ENCODE peak calls at places on chromosome 18, in nine cellular contexts. One of them, this sample, is unnamed. For H3K4me1, the result is how much of the 10 kb centered on the place peaks cover.

GRCh38 chr18:26549486-26550435 is 1.4 kb upstream of the KCTD1 start:
- DNase-seq in effector memory CD4-positive, alpha-beta T cell: no peak
- DNase-seq in A673: peak
- DNase-seq in colonic mucosa: peak
- DNase-seq in PC-3: peak
- DNase-seq in GM23338: peak
- DNase-seq in IMR-90: peak
- DNase-seq in endodermal cell: peak
- DNase-seq in CD8-positive, alpha-beta memory T cell: no peak
- DNase-seq in this sample: peak

GRCh38 chr18:45730832-45731545 is 7.0 kb downstream of the SLC14A1 start:
- DNase-seq in effector memory CD4-positive, alpha-beta T cell: no peak
- DNase-seq in A673: no peak
- DNase-seq in colonic mucosa: no peak
- DNase-seq in PC-3: peak
- DNase-seq in GM23338: no peak
- DNase-seq in IMR-90: peak
- DNase-seq in endodermal cell: no peak
- DNase-seq in CD8-positive, alpha-beta memory T cell: no peak
- DNase-seq in this sample: no peak

GRCh38 chr18:45518770-45519169 is 96.5 kb upstream of the SLC14A2 start:
- DNase-seq in effector memory CD4-positive, alpha-beta T cell: no peak
- DNase-seq in A673: no peak
- DNase-seq in colonic mucosa: no peak
- DNase-seq in PC-3: no peak
- DNase-seq in GM23338: no peak
- DNase-seq in IMR-90: no peak
- DNase-seq in endodermal cell: no peak
- DNase-seq in CD8-positive, alpha-beta memory T cell: no peak
- DNase-seq in this sample: no peak

GRCh38 chr18:48834421-48835011 is 116.2 kb downstream of the SMAD7 start:
- DNase-seq in effector memory CD4-positive, alpha-beta T cell: peak
- DNase-seq in A673: peak
- DNase-seq in colonic mucosa: peak
- DNase-seq in PC-3: peak
- DNase-seq in GM23338: no peak
- DNase-seq in IMR-90: peak
- DNase-seq in endodermal cell: peak
- DNase-seq in CD8-positive, alpha-beta memory T cell: peak
- DNase-seq in this sample: peak

GRCh38 chr18:73124165-73124564 is 256.4 kb upstream of the NETO1 start:
- DNase-seq in effector memory CD4-positive, alpha-beta T cell: no peak
- DNase-seq in A673: no peak
- DNase-seq in colonic mucosa: no peak
- DNase-seq in PC-3: peak
- DNase-seq in GM23338: no peak
- DNase-seq in IMR-90: peak
- DNase-seq in endodermal cell: no peak
- DNase-seq in CD8-positive, alpha-beta memory T cell: no peak
- DNase-seq in this sample: no peak

GRCh38 chr18:58669731-58670379 is 1.4 kb upstream of the MALT1 start:
- DNase-seq in effector memory CD4-positive, alpha-beta T cell: no peak
- DNase-seq in A673: peak
- DNase-seq in colonic mucosa: peak
- DNase-seq in PC-3: peak
- DNase-seq in GM23338: no peak
- DNase-seq in IMR-90: peak
- DNase-seq in endodermal cell: no peak
- DNase-seq in CD8-positive, alpha-beta memory T cell: no peak
- DNase-seq in this sample: no peak

GRCh38 chr18:78875268-78875997 is 104.2 kb upstream of the SALL3 start:
- DNase-seq in effector memory CD4-positive, alpha-beta T cell: no peak
- DNase-seq in A673: peak
- DNase-seq in colonic mucosa: peak
- DNase-seq in PC-3: peak
- DNase-seq in GM23338: peak
- DNase-seq in IMR-90: no peak
- DNase-seq in endodermal cell: peak
- DNase-seq in CD8-positive, alpha-beta memory T cell: no peak
- DNase-seq in this sample: no peak

GRCh38 chr18:45282101-45282812 is 333.0 kb upstream of the SLC14A2 start:
- DNase-seq in effector memory CD4-positive, alpha-beta T cell: no peak
- DNase-seq in A673: no peak
- DNase-seq in colonic mucosa: no peak
- DNase-seq in PC-3: no peak
- DNase-seq in GM23338: no peak
- DNase-seq in IMR-90: no peak
- DNase-seq in endodermal cell: no peak
- DNase-seq in CD8-positive, alpha-beta memory T cell: no peak
- DNase-seq in this sample: no peak

GRCh38 chr18:25873833-25874232 is 216.6 kb downstream of the SS18 start:
- DNase-seq in effector memory CD4-positive, alpha-beta T cell: no peak
- DNase-seq in A673: no peak
- DNase-seq in colonic mucosa: no peak
- DNase-seq in PC-3: no peak
- DNase-seq in GM23338: no peak
- DNase-seq in IMR-90: peak
- DNase-seq in endodermal cell: no peak
- DNase-seq in CD8-positive, alpha-beta memory T cell: no peak
- DNase-seq in this sample: no peak

GRCh38 chr18:48340502-48340901 is 68.7 kb downstream of the ZBTB7C start:
- DNase-seq in effector memory CD4-positive, alpha-beta T cell: no peak
- DNase-seq in A673: no peak
- DNase-seq in colonic mucosa: no peak
- DNase-seq in PC-3: no peak
- DNase-seq in GM23338: no peak
- DNase-seq in IMR-90: no peak
- DNase-seq in endodermal cell: no peak
- DNase-seq in CD8-positive, alpha-beta memory T cell: no peak
- DNase-seq in this sample: no peak

GRCh38 chr18:46518438-46518837 is 138.6 kb downstream of the LOXHD1 start:
- DNase-seq in effector memory CD4-positive, alpha-beta T cell: no peak
- DNase-seq in A673: no peak
- DNase-seq in colonic mucosa: no peak
- DNase-seq in PC-3: peak
- DNase-seq in GM23338: peak
- DNase-seq in IMR-90: no peak
- DNase-seq in endodermal cell: peak
- DNase-seq in CD8-positive, alpha-beta memory T cell: no peak
- DNase-seq in this sample: no peak

GRCh38 chr18:4908239-4908638 is 288.8 kb downstream of the AKAIN1 start:
- DNase-seq in effector memory CD4-positive, alpha-beta T cell: no peak
- DNase-seq in A673: no peak
- DNase-seq in colonic mucosa: no peak
- DNase-seq in PC-3: no peak
- DNase-seq in GM23338: no peak
- DNase-seq in IMR-90: no peak
- DNase-seq in endodermal cell: no peak
- DNase-seq in CD8-positive, alpha-beta memory T cell: no peak
- DNase-seq in this sample: no peak

GRCh38 chr18:45014047-45014501 is 333.4 kb downstream of the SETBP1 start:
- DNase-seq in effector memory CD4-positive, alpha-beta T cell: no peak
- DNase-seq in A673: peak
- DNase-seq in colonic mucosa: no peak
- DNase-seq in PC-3: peak
- DNase-seq in GM23338: peak
- DNase-seq in IMR-90: peak
- DNase-seq in endodermal cell: peak
- DNase-seq in CD8-positive, alpha-beta memory T cell: no peak
- DNase-seq in this sample: peak

GRCh38 chr18:44198296-44199284 is 482.1 kb upstream of the SETBP1 start:
- DNase-seq in effector memory CD4-positive, alpha-beta T cell: no peak
- DNase-seq in A673: no peak
- DNase-seq in colonic mucosa: peak
- DNase-seq in PC-3: no peak
- DNase-seq in GM23338: no peak
- DNase-seq in IMR-90: no peak
- DNase-seq in endodermal cell: no peak
- DNase-seq in CD8-positive, alpha-beta memory T cell: no peak
- DNase-seq in this sample: no peak

GRCh38 chr18:45589559-45590041 is 25.7 kb upstream of the SLC14A2 start:
- DNase-seq in effector memory CD4-positive, alpha-beta T cell: no peak
- DNase-seq in A673: peak
- DNase-seq in colonic mucosa: no peak
- DNase-seq in PC-3: peak
- DNase-seq in GM23338: peak
- DNase-seq in IMR-90: peak
- DNase-seq in endodermal cell: peak
- DNase-seq in CD8-positive, alpha-beta memory T cell: no peak
- DNase-seq in this sample: peak

GRCh38 chr18:2883137-2883671 is 36.4 kb downstream of the EMILIN2 start:
- DNase-seq in effector memory CD4-positive, alpha-beta T cell: no peak
- DNase-seq in A673: no peak
- DNase-seq in colonic mucosa: no peak
- DNase-seq in PC-3: no peak
- DNase-seq in GM23338: no peak
- DNase-seq in IMR-90: no peak
- DNase-seq in endodermal cell: no peak
- DNase-seq in CD8-positive, alpha-beta memory T cell: peak
- DNase-seq in this sample: peak

GRCh38 chr18:8800041-8800441 is 94.7 kb downstream of the MTCL1 start:
- DNase-seq in effector memory CD4-positive, alpha-beta T cell: no peak
- DNase-seq in A673: no peak
- DNase-seq in colonic mucosa: no peak
- DNase-seq in PC-3: no peak
- DNase-seq in GM23338: peak
- DNase-seq in IMR-90: peak
- DNase-seq in endodermal cell: peak
- DNase-seq in CD8-positive, alpha-beta memory T cell: no peak
- DNase-seq in this sample: no peak
- H3K4me1 ChIP-seq in effector memory CD4-positive, alpha-beta T cell: under half
- H3K4me1 ChIP-seq in A673: under half
- H3K4me1 ChIP-seq in colonic mucosa: under half
- H3K4me1 ChIP-seq in PC-3: half or more
- H3K4me1 ChIP-seq in GM23338: under half
- H3K4me1 ChIP-seq in IMR-90: under half
- H3K4me1 ChIP-seq in endodermal cell: under half
- H3K4me1 ChIP-seq in CD8-positive, alpha-beta memory T cell: under half
- H3K4me1 ChIP-seq in this sample: under half

DNA sequence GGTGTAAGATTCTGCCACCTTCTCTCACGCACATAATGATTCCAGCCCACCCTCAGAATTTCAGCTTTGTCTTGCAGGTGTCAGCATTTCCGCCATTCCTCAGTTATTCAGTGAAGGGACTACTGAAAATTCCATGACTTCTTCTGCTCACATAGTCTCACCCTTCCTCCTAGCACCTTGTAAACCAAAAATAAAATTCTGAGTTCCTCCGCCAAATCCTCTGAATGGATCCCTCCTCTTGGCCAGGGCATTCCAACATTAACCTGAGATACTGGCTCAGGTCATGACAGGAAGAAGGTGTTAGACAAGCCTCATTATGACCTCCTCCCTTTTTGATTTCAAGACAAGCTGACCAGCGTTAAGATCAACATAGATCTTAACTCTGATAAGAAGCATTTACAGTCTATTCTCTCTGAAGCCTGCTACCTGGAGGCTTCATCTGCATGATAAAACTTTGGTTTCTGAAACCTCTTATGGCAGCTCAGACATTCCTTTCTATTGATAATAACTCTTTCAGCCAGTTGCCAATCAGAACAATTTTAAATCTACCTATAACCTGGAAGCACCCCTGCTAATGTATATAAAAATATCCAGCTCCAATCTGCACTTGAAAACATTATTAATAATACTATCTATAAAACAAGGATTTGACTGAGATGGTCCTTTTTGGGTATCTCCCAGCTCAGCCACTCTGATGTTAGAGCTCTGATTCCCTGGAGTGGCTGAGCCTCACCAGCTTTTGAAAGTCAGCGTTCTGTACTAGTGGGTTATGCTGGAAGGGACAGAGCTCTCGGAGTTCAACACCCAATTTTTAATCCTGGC is 136.4 kb upstream of the APCDD1 start:
- DNase-seq in effector memory CD4-positive, alpha-beta T cell: no peak
- DNase-seq in A673: no peak
- DNase-seq in colonic mucosa: no peak
- DNase-seq in PC-3: no peak
- DNase-seq in GM23338: peak
- DNase-seq in IMR-90: no peak
- DNase-seq in endodermal cell: peak
- DNase-seq in CD8-positive, alpha-beta memory T cell: no peak
- DNase-seq in this sample: no peak
- H3K4me1 ChIP-seq in effector memory CD4-positive, alpha-beta T cell: under half
- H3K4me1 ChIP-seq in A673: under half
- H3K4me1 ChIP-seq in colonic mucosa: under half
- H3K4me1 ChIP-seq in PC-3: under half
- H3K4me1 ChIP-seq in GM23338: under half
- H3K4me1 ChIP-seq in IMR-90: under half
- H3K4me1 ChIP-seq in endodermal cell: under half
- H3K4me1 ChIP-seq in CD8-positive, alpha-beta memory T cell: under half
- H3K4me1 ChIP-seq in this sample: under half

DNA sequence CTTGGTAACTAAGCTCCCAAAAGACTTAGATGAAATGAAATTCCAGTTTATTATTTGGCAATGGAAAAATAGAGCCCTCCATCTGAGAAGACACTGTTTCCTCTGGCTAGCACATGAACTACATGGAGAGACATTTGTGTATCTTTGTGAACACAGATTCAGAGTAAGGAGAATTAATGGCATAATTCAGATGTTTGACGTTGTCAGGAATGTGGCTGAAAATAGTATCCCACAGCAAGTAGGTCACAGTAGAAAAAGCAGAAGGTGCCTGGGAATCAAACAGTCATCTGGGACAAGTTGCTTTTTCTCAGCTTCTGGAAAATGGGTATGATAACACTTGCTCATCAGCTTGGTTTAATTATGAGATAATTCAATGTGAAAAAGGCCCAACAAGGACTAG is 288.6 kb downstream of the PTPRM start:
- DNase-seq in effector memory CD4-positive, alpha-beta T cell: no peak
- DNase-seq in A673: no peak
- DNase-seq in colonic mucosa: no peak
- DNase-seq in PC-3: no peak
- DNase-seq in GM23338: no peak
- DNase-seq in IMR-90: no peak
- DNase-seq in endodermal cell: no peak
- DNase-seq in CD8-positive, alpha-beta memory T cell: no peak
- DNase-seq in this sample: no peak
- H3K4me1 ChIP-seq in effector memory CD4-positive, alpha-beta T cell: under half
- H3K4me1 ChIP-seq in A673: under half
- H3K4me1 ChIP-seq in colonic mucosa: under half
- H3K4me1 ChIP-seq in PC-3: under half
- H3K4me1 ChIP-seq in GM23338: under half
- H3K4me1 ChIP-seq in IMR-90: under half
- H3K4me1 ChIP-seq in endodermal cell: under half
- H3K4me1 ChIP-seq in CD8-positive, alpha-beta memory T cell: under half
- H3K4me1 ChIP-seq in this sample: under half

GRCh38 chr18:29034113-29034856 is 857.4 kb upstream of the CDH2 start:
- DNase-seq in effector memory CD4-positive, alpha-beta T cell: no peak
- DNase-seq in A673: no peak
- DNase-seq in colonic mucosa: no peak
- DNase-seq in PC-3: no peak
- DNase-seq in GM23338: no peak
- DNase-seq in IMR-90: no peak
- DNase-seq in endodermal cell: no peak
- DNase-seq in CD8-positive, alpha-beta memory T cell: no peak
- DNase-seq in this sample: no peak

DNA sequence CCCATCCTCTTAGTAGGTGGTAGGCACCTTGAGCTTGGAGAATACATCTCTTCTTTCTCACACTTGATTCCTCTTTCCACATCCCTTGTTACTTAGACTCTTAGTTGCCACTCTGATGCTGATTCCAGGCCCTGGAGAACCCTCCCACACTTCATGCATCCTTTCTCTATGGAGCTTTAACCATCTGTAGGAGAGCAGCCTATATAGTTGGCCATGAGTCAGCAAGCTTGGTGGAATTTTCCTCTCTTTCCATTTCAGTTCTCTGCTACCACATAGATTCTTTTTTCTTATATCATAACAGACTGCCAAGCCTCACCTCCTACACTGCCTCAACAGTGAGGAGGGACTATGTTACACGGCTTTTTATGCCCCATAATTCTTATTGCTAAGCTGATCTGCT is 851.6 kb upstream of the CDH2 start:
- DNase-seq in effector memory CD4-positive, alpha-beta T cell: no peak
- DNase-seq in A673: no peak
- DNase-seq in colonic mucosa: no peak
- DNase-seq in PC-3: no peak
- DNase-seq in GM23338: no peak
- DNase-seq in IMR-90: peak
- DNase-seq in endodermal cell: no peak
- DNase-seq in CD8-positive, alpha-beta memory T cell: no peak
- DNase-seq in this sample: no peak
- H3K4me1 ChIP-seq in effector memory CD4-positive, alpha-beta T cell: under half
- H3K4me1 ChIP-seq in A673: under half
- H3K4me1 ChIP-seq in colonic mucosa: under half
- H3K4me1 ChIP-seq in PC-3: under half
- H3K4me1 ChIP-seq in GM23338: under half
- H3K4me1 ChIP-seq in IMR-90: under half
- H3K4me1 ChIP-seq in endodermal cell: under half
- H3K4me1 ChIP-seq in CD8-positive, alpha-beta memory T cell: under half
- H3K4me1 ChIP-seq in this sample: under half

This sample was measured in uterus.